ENCODE peak calls at places on chromosome 11, in six cellular contexts. E, F, G, A, S and H are unnamed samples.
A peak's percentile ranks its signal among the peaks of the same experiment; 100 is the strongest.

GRCh38 chr11:105344938-105345337 is 205.4 kb upstream of the CARD18 start:
- DNase-seq in E (no peak), F (no peak), G (no peak), A (no peak), S (no peak), H (no peak)

GRCh38 chr11:120108154-120108784 is 29.6 kb downstream of the TRIM29 start:
- DNase-seq in E (peak; percentile 84), F (peak; percentile 75), G (peak; percentile 80), A (peak; percentile 32), S (no peak), H (peak; percentile 29)

GRCh38 chr11:71997594-71997993 is 1.1 kb upstream of the IL18BP start:
- DNase-seq in E (no peak), F (no peak), G (no peak), A (no peak), S (no peak), H (no peak)

GRCh38 chr11:44737222-44737621 is 10.5 kb downstream of the TSPAN18 start:
- DNase-seq in E (no peak), F (no peak), G (no peak), A (no peak), S (no peak), H (no peak)

GRCh38 chr11:31487848-31488247 is 21.6 kb downstream of the IMMP1L start:
- DNase-seq in E (no peak), F (peak; percentile 46), G (no peak), A (peak; percentile 76), S (peak; percentile 60), H (peak; percentile 53)

GRCh38 chr11:130122141-130122575 is 37.4 kb upstream of the ST14 start:
- DNase-seq in E (no peak), F (no peak), G (no peak), A (no peak), S (no peak), H (peak; percentile 40)

GRCh38 chr11:64500176-64501013 is 90.6 kb upstream of the SLC22A12 start:
- DNase-seq in E (no peak), F (no peak), G (no peak), A (no peak), S (no peak), H (peak; percentile 69)

GRCh38 chr11:17556999-17557398 is 9.9 kb downstream of the OTOG start:
- DNase-seq in E (no peak), F (no peak), G (no peak), A (no peak), S (no peak), H (no peak)

GRCh38 chr11:29293825-29294224 is 723.0 kb downstream of the KCNA4 start:
- DNase-seq in E (peak; percentile 12), F (peak; percentile 19), G (no peak), A (peak; percentile 82), S (no peak), H (peak; percentile 66)

GRCh38 chr11:35584321-35584720 is 33.9 kb upstream of the FJX1 start:
- DNase-seq in E (no peak), F (no peak), G (no peak), A (peak; percentile 45), S (no peak), H (peak; percentile 70)

GRCh38 chr11:72233773-72234513 is 9.4 kb downstream of the INPPL1 start:
- DNase-seq in E (no peak), F (no peak), G (no peak), A (no peak), S (no peak), H (no peak)

GRCh38 chr11:74791333-74792100 is 42.9 kb downstream of the RNF169 start:
- DNase-seq in E (no peak), F (no peak), G (no peak), A (no peak), S (no peak), H (no peak)

GRCh38 chr11:68552542-68552941 is 92.0 kb downstream of the PPP6R3 start:
- DNase-seq in E (no peak), F (no peak), G (no peak), A (no peak), S (no peak), H (no peak)

GRCh38 chr11:27465629-27466028 is 7.0 kb downstream of the LGR4 start:
- DNase-seq in E (no peak), F (no peak), G (no peak), A (no peak), S (no peak), H (no peak)

GRCh38 chr11:7019500-7020182 is 505 bp downstream of the ZNF214 start:
- DNase-seq in E (no peak), F (no peak), G (peak; percentile 17), A (peak; percentile 2), S (no peak), H (no peak)

GRCh38 chr11:106461148-106461547 is 383.7 kb downstream of the AASDHPPT start:
- DNase-seq in E (no peak), F (no peak), G (no peak), A (no peak), S (no peak), H (no peak)

GRCh38 chr11:110955797-110956196 is 243.6 kb upstream of the ARHGAP20 start:
- DNase-seq in E (no peak), F (no peak), G (no peak), A (no peak), S (no peak), H (no peak)

GRCh38 chr11:103953797-103954495 is 82.5 kb upstream of the DDI1 start:
- DNase-seq in E (no peak), F (no peak), G (no peak), A (no peak), S (no peak), H (peak; percentile 10)

GRCh38 chr11:33040127-33040861 is 922 bp downstream of the TCP11L1 start:
- DNase-seq in E (peak; percentile 60), F (peak; percentile 62), G (no peak), A (no peak), S (peak; percentile 50), H (peak; percentile 14)

GRCh38 chr11:13346470-13346869 is 68.9 kb downstream of the BMAL1 start:
- DNase-seq in E (no peak), F (no peak), G (no peak), A (no peak), S (no peak), H (no peak)

GRCh38 chr11:65437436-65438227 is 15.0 kb downstream of the NEAT1 start:
- DNase-seq in E (no peak), F (peak; percentile 19), G (no peak), A (peak; percentile 41), S (no peak), H (no peak)

GRCh38 chr11:1486054-1486825 is at the start of gene MOB2:
- DNase-seq in E (no peak), F (no peak), G (no peak), A (no peak), S (no peak), H (no peak)

GRCh38 chr11:1454576-1454975 is 32.0 kb downstream of the MOB2 start:
- DNase-seq in E (no peak), F (no peak), G (no peak), A (no peak), S (no peak), H (no peak)

GRCh38 chr11:134350381-134350780 is 18.6 kb downstream of the GLB1L2 start:
- DNase-seq in E (no peak), F (no peak), G (no peak), A (no peak), S (no peak), H (no peak)

GRCh38 chr11:96167787-96168186 is 175.2 kb downstream of the MAML2 start:
- DNase-seq in E (no peak), F (no peak), G (no peak), A (no peak), S (no peak), H (no peak)

GRCh38 chr11:58919561-58919960 is 19.7 kb upstream of the GLYATL1 start:
- DNase-seq in E (no peak), F (no peak), G (no peak), A (peak; percentile 61), S (no peak), H (peak; percentile 20)

GRCh38 chr11:133078591-133079179 is 453.6 kb downstream of the OPCML start:
- DNase-seq in E (peak; percentile 10), F (peak; percentile 44), G (peak; percentile 74), A (peak; percentile 30), S (peak; percentile 27), H (peak; percentile 38)

GRCh38 chr11:3231851-3232744 is at the start of gene MRGPRE:
- DNase-seq in E (no peak), F (peak; percentile 23), G (no peak), A (no peak), S (peak; percentile 67), H (no peak)

GRCh38 chr11:69348414-69349235 is 54.7 kb downstream of the MYEOV start:
- DNase-seq in E (no peak), F (no peak), G (no peak), A (no peak), S (no peak), H (no peak)

GRCh38 chr11:12204506-12204905 is 94.1 kb downstream of the MICAL2 start:
- DNase-seq in E (no peak), F (no peak), G (no peak), A (no peak), S (no peak), H (no peak)

GRCh38 chr11:102489469-102490145 is 37.0 kb upstream of the TMEM123 start:
- DNase-seq in E (no peak), F (no peak), G (no peak), A (no peak), S (no peak), H (no peak)

GRCh38 chr11:6238902-6239301 is at the start of gene CNGA4:
- DNase-seq in E (no peak), F (no peak), G (no peak), A (no peak), S (no peak), H (no peak)

GRCh38 chr11:108958446-108959123 is 293.7 kb downstream of the DDX10 start:
- DNase-seq in E (no peak), F (no peak), G (no peak), A (peak; percentile 68), S (no peak), H (peak; percentile 74)

GRCh38 chr11:67632982-67633755 is 3.4 kb upstream of the NUDT8 start:
- DNase-seq in E (no peak), F (no peak), G (no peak), A (no peak), S (no peak), H (no peak)